ENCODE peak calls at places on chromosome 2, in five cellular contexts. U, T, Q, A and M are unnamed samples.

GRCh38 chr2:203492965-203493364 is 42.1 kb downstream of the RAPH1 start:
- DNase-seq in U (no peak), T (no peak), Q (no peak), A (no peak), M (peak)

GRCh38 chr2:88919087-88919738 is 227.7 kb downstream of the RPIA start:
- DNase-seq in U (no peak), T (no peak), Q (no peak), A (peak), M (no peak)

GRCh38 chr2:226583715-226584114 is 215.9 kb downstream of the IRS1 start:
- DNase-seq in U (no peak), T (no peak), Q (no peak), A (peak), M (peak)

GRCh38 chr2:138030459-138030858 is 66.2 kb downstream of the HNMT start:
- DNase-seq in U (no peak), T (no peak), Q (no peak), A (no peak), M (peak)

GRCh38 chr2:224837066-224837465 is 120.9 kb upstream of the CCDC195 start:
- DNase-seq in U (no peak), T (no peak), Q (no peak), A (no peak), M (no peak)

GRCh38 chr2:238505119-238505891 is 78.6 kb downstream of the ASB1 start:
- DNase-seq in U (no peak), T (no peak), Q (no peak), A (no peak), M (no peak)

GRCh38 chr2:25698752-25699151 is 25.4 kb upstream of the DTNB start:
- DNase-seq in U (no peak), T (no peak), Q (no peak), A (no peak), M (peak)

GRCh38 chr2:56589194-56589593 is 405.4 kb downstream of the CCDC85A start:
- DNase-seq in U (no peak), T (no peak), Q (no peak), A (no peak), M (no peak)

GRCh38 chr2:38933653-38934052 is 44.0 kb downstream of the ARHGEF33 start:
- DNase-seq in U (no peak), T (no peak), Q (no peak), A (no peak), M (no peak)

GRCh38 chr2:176584333-176584732 is 315.1 kb downstream of the MTX2 start:
- DNase-seq in U (no peak), T (no peak), Q (no peak), A (peak), M (peak)

GRCh38 chr2:43210467-43211303 is 15.7 kb downstream of the ZFP36L2 start:
- DNase-seq in U (no peak), T (no peak), Q (no peak), A (no peak), M (peak)

GRCh38 chr2:107242811-107243210 is 356.8 kb upstream of the ST6GAL2 start:
- DNase-seq in U (no peak), T (no peak), Q (no peak), A (peak), M (no peak)

GRCh38 chr2:9165625-9166024 is 41.0 kb upstream of the ASAP2 start:
- DNase-seq in U (no peak), T (no peak), Q (no peak), A (no peak), M (peak)

GRCh38 chr2:33215299-33215698 is 261.1 kb upstream of the RASGRP3 start:
- DNase-seq in U (no peak), T (no peak), Q (no peak), A (no peak), M (peak)

GRCh38 chr2:27736890-27737204 is 34.7 kb upstream of the MRPL33 start:
- DNase-seq in U (no peak), T (no peak), Q (no peak), A (no peak), M (no peak)

GRCh38 chr2:128304715-128305554 is 13.7 kb downstream of the HS6ST1 start:
- DNase-seq in U (peak), T (no peak), Q (no peak), A (peak), M (peak)

GRCh38 chr2:237733677-237734300 is 64.8 kb upstream of the RBM44 start:
- DNase-seq in U (no peak), T (no peak), Q (no peak), A (peak), M (peak)

GRCh38 chr2:49248506-49248905 is 94.2 kb upstream of the FSHR start:
- DNase-seq in U (no peak), T (no peak), Q (no peak), A (peak), M (peak)

GRCh38 chr2:232229917-232230310 is 148.6 kb upstream of the ALPP start:
- DNase-seq in U (no peak), T (no peak), Q (no peak), A (peak), M (no peak)

GRCh38 chr2:5710615-5711014 is 18.4 kb downstream of the SOX11 start:
- DNase-seq in U (no peak), T (no peak), Q (no peak), A (no peak), M (no peak)

GRCh38 chr2:121527009-121527682 is 3.5 kb upstream of the RNU4ATAC start:
- DNase-seq in U (no peak), T (no peak), Q (no peak), A (no peak), M (no peak)

GRCh38 chr2:43024515-43024962 is 201.9 kb downstream of the ZFP36L2 start:
- DNase-seq in U (peak), T (peak), Q (peak), A (peak), M (peak)

GRCh38 chr2:158745866-158746382 is 49.2 kb upstream of the DAPL1 start:
- DNase-seq in U (no peak), T (no peak), Q (no peak), A (no peak), M (no peak)

GRCh38 chr2:12762976-12763375 is 46.2 kb downstream of the TRIB2 start:
- DNase-seq in U (no peak), T (no peak), Q (no peak), A (no peak), M (no peak)

GRCh38 chr2:16626497-16626896 is 39.1 kb downstream of the CYRIA start:
- DNase-seq in U (no peak), T (no peak), Q (no peak), A (peak), M (peak)

GRCh38 chr2:38192046-38192445 is 116.1 kb upstream of the CYP1B1 start:
- DNase-seq in U (no peak), T (no peak), Q (no peak), A (peak), M (no peak)

DNA sequence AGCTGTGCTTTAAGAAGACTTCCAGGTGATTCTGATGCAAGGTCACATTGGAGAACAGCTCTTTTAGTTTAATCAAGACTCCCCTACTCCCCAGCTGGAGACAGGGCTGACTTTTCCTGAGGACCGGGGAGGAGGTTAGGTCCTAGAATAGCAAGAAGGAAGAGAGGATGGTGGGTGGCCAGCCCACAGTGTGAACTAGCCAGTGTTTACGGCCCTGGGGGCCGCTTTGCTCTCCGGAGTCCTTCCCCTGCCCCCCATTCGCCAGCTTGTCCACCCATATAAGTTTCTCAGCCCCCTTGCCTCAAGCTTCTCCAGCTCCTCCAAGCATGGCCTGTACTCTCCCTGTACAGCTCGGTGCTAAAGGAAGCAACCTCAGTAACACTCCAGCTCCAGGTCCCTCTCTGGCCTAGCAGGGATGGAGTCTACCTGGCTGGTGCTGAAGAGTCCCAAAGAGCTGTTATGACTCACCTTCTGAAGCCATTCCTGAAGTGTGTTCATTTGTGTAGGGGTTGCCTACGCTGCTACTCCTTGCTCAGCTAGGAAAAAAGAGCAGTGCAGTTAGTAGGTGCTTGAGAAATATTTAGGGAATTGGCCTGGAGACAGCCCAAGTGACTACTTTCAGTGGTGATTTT is 7.9 kb downstream of the INPP4A start:
- DNase-seq in U (no peak), T (peak), Q (no peak), A (peak), M (no peak)
- H2BK12ac ChIP-seq in U (no peak), T (no peak), Q (no peak), A (no peak), M (no peak)

DNA sequence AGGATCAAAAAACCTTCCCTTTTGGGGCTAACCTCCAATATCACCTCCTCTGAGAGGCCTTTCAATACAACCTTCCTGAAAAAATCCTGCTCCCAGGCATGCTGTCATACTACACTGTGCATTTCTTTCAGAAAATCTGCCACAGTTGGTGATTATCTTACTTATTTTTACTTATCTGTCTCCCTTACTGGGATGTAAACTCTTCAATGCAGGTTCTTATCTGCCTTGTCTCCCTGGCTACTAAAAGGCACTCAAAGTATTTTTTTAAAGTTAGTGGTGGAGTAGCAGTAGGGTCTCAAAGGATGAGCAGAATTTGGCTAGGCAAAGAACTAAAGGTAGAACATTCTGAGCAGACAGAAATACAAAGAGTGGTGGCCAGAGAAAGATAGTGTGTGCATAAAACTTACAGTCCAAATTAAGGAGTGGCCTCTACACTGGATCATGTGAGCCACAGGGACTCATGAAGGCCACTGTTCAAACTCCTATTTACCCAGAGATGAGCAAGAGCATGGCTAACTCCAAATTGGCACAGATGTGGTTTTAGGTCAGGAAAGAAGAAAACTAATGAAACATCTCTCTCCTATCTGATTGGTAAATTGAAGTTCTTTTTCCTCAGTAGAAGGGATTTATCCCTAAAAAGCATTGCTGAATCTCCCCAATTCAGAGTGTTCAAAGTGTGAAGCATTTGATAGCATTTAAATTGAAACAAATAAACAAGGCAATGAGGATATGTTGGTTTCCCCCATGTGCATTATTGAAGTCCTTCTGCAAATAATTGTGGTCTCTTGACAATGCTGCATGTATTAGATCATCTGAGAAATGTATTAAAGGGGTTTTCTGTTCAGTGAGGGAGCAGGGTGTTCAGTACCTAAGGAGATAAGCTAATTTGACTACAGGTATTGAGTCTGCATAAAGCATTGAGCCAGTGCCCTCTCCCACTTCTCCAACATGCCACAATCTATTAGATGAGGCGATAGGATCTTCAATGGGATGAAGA is 285.5 kb downstream of the MREG start:
- DNase-seq in U (no peak), T (no peak), Q (no peak), A (peak), M (peak)
- H3K14ac ChIP-seq in U (no peak), T (no peak), Q (no peak), A (no peak), M (no peak)

GRCh38 chr2:105330681-105331375 is 1.3 kb upstream of the TGFBRAP1 start:
- DNase-seq in U (no peak), T (no peak), Q (no peak), A (peak), M (no peak)
- H2BK120ac ChIP-seq in U (no peak), T (no peak), Q (no peak), A (no peak), M (no peak)

GRCh38 chr2:222483513-222484039 is 59.2 kb downstream of the SGPP2 start:
- DNase-seq in U (no peak), T (no peak), Q (no peak), A (no peak), M (no peak)

GRCh38 chr2:222485367-222486211 is 61.2 kb downstream of the SGPP2 start:
- DNase-seq in U (no peak), T (no peak), Q (peak), A (no peak), M (no peak)

GRCh38 chr2:222480497-222480896 is 56.2 kb downstream of the SGPP2 start:
- DNase-seq in U (no peak), T (no peak), Q (no peak), A (no peak), M (no peak)

GRCh38 chr2:222479855-222480254 is 55.5 kb downstream of the SGPP2 start:
- DNase-seq in U (no peak), T (no peak), Q (no peak), A (no peak), M (peak)

GRCh38 chr2:222481941-222482340 is 57.6 kb downstream of the SGPP2 start:
- DNase-seq in U (no peak), T (no peak), Q (no peak), A (no peak), M (no peak)
- H2BK12ac ChIP-seq in U (no peak), T (no peak), Q (no peak), A (no peak), M (no peak)

DNA sequence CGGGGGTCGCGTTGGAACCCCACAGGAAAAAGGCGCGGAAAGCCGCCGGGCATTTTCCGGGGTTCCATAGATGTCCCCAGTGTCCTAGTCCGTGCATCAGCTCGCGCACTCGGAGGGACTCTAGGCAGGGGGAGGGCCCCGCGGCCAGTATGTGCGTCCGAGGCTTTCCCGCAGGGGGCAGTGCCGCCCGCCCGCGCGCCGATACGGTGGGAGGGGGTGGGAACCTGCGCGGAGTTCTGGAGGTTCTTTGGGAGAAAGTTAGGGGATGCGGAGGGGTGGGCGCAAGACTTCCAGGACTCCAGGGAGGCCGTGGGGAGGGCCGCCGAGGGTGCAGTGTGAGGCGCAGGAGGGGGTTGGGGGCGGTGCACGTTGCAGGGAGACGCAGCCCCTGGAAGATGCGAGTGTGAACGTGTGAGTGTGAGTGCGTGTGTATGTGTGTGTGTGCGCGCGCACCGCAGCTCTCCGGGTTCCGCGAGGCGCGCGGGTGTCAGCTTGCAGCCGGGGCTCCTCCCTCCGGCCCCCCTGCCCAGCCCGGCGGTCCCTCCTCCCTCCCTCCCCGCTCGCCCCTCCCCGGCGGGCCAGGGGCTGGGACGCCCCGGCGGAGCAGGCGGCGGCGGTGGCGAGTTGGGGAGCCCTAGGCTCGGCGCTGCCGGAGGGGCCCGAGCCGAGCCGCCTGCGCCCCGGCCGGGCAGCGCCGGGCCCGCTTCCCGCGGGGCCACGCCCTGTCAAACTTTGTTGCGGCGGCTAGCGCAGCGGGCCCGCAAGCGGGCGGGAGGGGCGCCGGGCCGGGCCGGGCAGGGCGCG is at the start of gene TCF7L1:
- DNase-seq in U (peak), T (peak), Q (peak), A (peak), M (peak)
- H3K14ac ChIP-seq in U (peak), T (peak), Q (peak), A (peak), M (no peak)

GRCh38 chr2:234305846-234306245 is 191.0 kb downstream of the ARL4C start:
- DNase-seq in U (no peak), T (no peak), Q (no peak), A (peak), M (peak)

GRCh38 chr2:234307322-234307961 is 189.4 kb downstream of the ARL4C start:
- DNase-seq in U (no peak), T (no peak), Q (no peak), A (no peak), M (no peak)

GRCh38 chr2:234306426-234307173 is 190.3 kb downstream of the ARL4C start:
- DNase-seq in U (no peak), T (no peak), Q (no peak), A (peak), M (no peak)

GRCh38 chr2:234302664-234302991 is 194.3 kb downstream of the ARL4C start:
- DNase-seq in U (no peak), T (no peak), Q (no peak), A (no peak), M (no peak)

GRCh38 chr2:234304945-234305344 is 191.9 kb downstream of the ARL4C start:
- DNase-seq in U (peak), T (no peak), Q (peak), A (peak), M (peak)
- H2BK120ac ChIP-seq in U (no peak), T (no peak), Q (no peak), A (no peak), M (no peak)

GRCh38 chr2:216051350-216051749 is 30.3 kb downstream of the PECR start:
- DNase-seq in U (no peak), T (no peak), Q (no peak), A (no peak), M (no peak)

GRCh38 chr2:216044883-216045499 is 31.6 kb upstream of the MREG start:
- DNase-seq in U (no peak), T (no peak), Q (no peak), A (no peak), M (no peak)

GRCh38 chr2:216047417-216047816 is 34.1 kb upstream of the MREG start:
- DNase-seq in U (no peak), T (no peak), Q (no peak), A (no peak), M (no peak)

GRCh38 chr2:216052420-216052819 is 29.2 kb downstream of the PECR start:
- DNase-seq in U (no peak), T (no peak), Q (no peak), A (no peak), M (no peak)

GRCh38 chr2:216049452-216049851 is 32.2 kb downstream of the PECR start:
- DNase-seq in U (no peak), T (no peak), Q (no peak), A (no peak), M (no peak)
- H2BK12ac ChIP-seq in U (no peak), T (no peak), Q (no peak), A (no peak), M (no peak)

DNA sequence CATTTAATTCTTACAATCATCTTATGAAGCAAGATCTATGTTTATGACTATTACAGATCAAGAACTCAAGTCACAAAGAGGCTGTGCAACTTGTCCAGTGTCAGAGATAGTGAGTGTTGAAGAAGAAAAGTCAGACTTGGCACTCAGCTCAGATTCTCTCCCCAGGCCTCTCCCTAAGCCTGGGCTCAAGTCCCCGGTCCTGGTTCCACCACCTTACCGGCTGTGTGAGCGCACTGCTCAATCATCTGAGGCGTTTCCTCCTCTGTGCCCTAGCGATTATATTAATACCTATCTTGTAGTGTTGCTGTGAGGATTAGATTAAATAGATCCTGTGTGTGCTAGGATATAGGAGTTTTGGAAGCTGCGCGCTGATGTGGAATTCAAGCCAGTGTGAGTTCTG is 38.5 kb downstream of the TNS1 start:
- DNase-seq in U (no peak), T (no peak), Q (no peak), A (no peak), M (no peak)
- H3K14ac ChIP-seq in U (no peak), T (no peak), Q (no peak), A (no peak), M (no peak)

GRCh38 chr2:10302479-10303173 is at the start of gene HPCAL1:
- DNase-seq in U (peak), T (peak), Q (peak), A (peak), M (peak)

GRCh38 chr2:10300997-10301945 is 1.4 kb upstream of the HPCAL1 start:
- DNase-seq in U (no peak), T (no peak), Q (no peak), A (no peak), M (no peak)

GRCh38 chr2:10303174-10303633 is 500 bp downstream of the HPCAL1 start:
- DNase-seq in U (no peak), T (no peak), Q (no peak), A (no peak), M (peak)

GRCh38 chr2:10300328-10300920 is 2.3 kb upstream of the HPCAL1 start:
- DNase-seq in U (no peak), T (no peak), Q (no peak), A (no peak), M (no peak)

GRCh38 chr2:10301946-10302478 is 692 bp upstream of the HPCAL1 start:
- DNase-seq in U (peak), T (no peak), Q (no peak), A (no peak), M (no peak)
- H2BK120ac ChIP-seq in U (no peak), T (no peak), Q (peak), A (peak), M (peak)